ENCODE peak calls at places on chromosomes 6 and 20, in ten cellular contexts. V, K, Q, E, T, S, I, P, U and J are unnamed samples.

GRCh38 chr6:140043357-140043756 is 668.9 kb upstream of the CITED2 start:
- DNase-seq in V (peak; percentile 91), K (peak; percentile 92), Q (no peak), E (no peak), T (peak; percentile 95), S (no peak), I (no peak), P (no peak), U (peak; percentile 61), J (peak; percentile 61)

GRCh38 chr20:61639200-61639599 is 387.1 kb downstream of the CDH4 start:
- DNase-seq in V (no peak), K (no peak), Q (no peak), E (no peak), T (peak; percentile 23), S (no peak), I (no peak), P (no peak), U (no peak), J (no peak)

GRCh38 chr6:113994934-113995342 is 24.0 kb upstream of the HDAC2 start:
- DNase-seq in V (peak; percentile 88), K (peak; percentile 90), Q (no peak), E (peak; percentile 48), T (peak; percentile 86), S (peak; percentile 68), I (no peak), P (no peak), U (peak; percentile 90), J (peak; percentile 87)

GRCh38 chr6:27617700-27618689 is 145.1 kb upstream of the ZNF184 start:
- DNase-seq in V (peak; percentile 62), K (peak; percentile 73), Q (no peak), E (no peak), T (peak; percentile 64), S (no peak), I (no peak), P (no peak), U (peak; percentile 72), J (peak; percentile 70)

GRCh38 chr20:47847882-47848485 is 62.7 kb upstream of the SULF2 start:
- DNase-seq in V (no peak), K (peak; percentile 38), Q (no peak), E (no peak), T (no peak), S (no peak), I (no peak), P (no peak), U (no peak), J (no peak)

GRCh38 chr6:165794179-165794601 is 131.1 kb upstream of the PDE10A start:
- DNase-seq in V (no peak), K (no peak), Q (no peak), E (no peak), T (no peak), S (no peak), I (no peak), P (no peak), U (no peak), J (no peak)

GRCh38 chr20:50572922-50573777 is 63.0 kb downstream of the PTPN1 start:
- DNase-seq in V (no peak), K (no peak), Q (peak; percentile 46), E (no peak), T (no peak), S (no peak), I (peak; percentile 58), P (no peak), U (peak; percentile 77), J (peak; percentile 9)

GRCh38 chr20:16064991-16065707 is 508.1 kb downstream of the KIF16B start:
- DNase-seq in V (no peak), K (no peak), Q (no peak), E (no peak), T (no peak), S (no peak), I (no peak), P (no peak), U (peak; percentile 14), J (peak; percentile 23)

GRCh38 chr6:26431258-26432162 is 8.8 kb upstream of the BTN3A3 start:
- DNase-seq in V (no peak), K (no peak), Q (no peak), E (no peak), T (peak; percentile 11), S (no peak), I (no peak), P (no peak), U (peak; percentile 22), J (no peak)

DNA sequence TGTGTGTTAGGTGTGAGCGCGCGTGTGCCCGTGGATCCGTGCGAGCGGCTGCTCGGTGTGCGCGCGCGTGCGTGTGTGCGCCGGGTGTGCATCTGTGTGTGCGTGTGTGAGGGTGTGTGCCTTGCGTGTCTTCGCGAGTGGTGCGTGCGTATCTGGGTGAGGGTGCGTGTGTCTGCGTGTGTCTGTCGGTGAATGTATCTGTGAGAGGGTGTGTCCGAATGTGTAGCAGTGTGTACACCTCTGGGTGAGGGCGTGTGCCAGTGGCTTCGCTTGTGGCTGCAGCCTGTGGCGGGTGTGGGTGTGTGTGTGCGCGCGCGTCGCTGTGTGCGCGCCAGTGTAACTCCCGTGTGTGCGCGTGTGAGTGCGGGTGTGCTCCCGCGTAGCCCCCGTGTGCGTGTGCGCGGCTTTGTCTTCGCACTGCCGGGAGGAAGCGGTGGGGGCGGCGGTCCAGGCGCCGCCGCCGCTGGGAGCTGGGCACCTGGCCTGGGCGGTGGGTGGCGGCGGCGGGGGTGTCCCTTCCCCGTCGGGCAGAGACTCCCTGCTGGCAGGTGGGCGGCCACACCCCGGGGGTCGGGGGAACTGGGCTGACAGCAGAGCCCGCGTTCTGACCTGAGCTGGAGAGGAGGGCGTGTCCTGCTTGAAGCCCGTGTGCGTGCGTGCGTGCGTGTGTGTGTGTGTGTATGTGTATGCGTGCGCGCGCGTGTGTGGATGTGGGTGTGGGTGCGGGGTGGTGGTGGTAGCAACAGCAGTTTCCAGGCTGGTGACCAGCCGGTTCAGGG is 61.3 kb upstream of the EPB41L1 start:
- DNase-seq in V (no peak), K (peak; percentile 52), Q (no peak), E (no peak), T (peak; percentile 44), S (peak; percentile 43), I (peak; percentile 46), P (peak; percentile 83), U (peak; percentile 63), J (peak; percentile 59)
- H3K27me3 ChIP-seq in V (no peaks in the 10 kb centered on the region), K (no peaks in the 10 kb centered on the region), Q (no peaks in the 10 kb centered on the region), E (no peaks in the 10 kb centered on the region), T (no peaks in the 10 kb centered on the region), S (no peaks in the 10 kb centered on the region), I (no peaks in the 10 kb centered on the region), P (peaks cover 8% of the 10 kb centered on the region), U (no peaks in the 10 kb centered on the region), J (peaks cover 37% of the 10 kb centered on the region)

GRCh38 chr20:63421094-63421692 is 51.3 kb downstream of the KCNQ2 start:
- DNase-seq in V (no peak), K (no peak), Q (no peak), E (no peak), T (no peak), S (no peak), I (no peak), P (no peak), U (no peak), J (no peak)
- H3K27me3 ChIP-seq in V (no peaks in the 10 kb centered on the region), K (peaks cover 61% of the 10 kb centered on the region), Q (no peaks in the 10 kb centered on the region), E (no peaks in the 10 kb centered on the region), T (peaks cover 26% of the 10 kb centered on the region), S (peaks cover 3% of the 10 kb centered on the region), I (no peaks in the 10 kb centered on the region), P (peaks cover 22% of the 10 kb centered on the region), U (peaks cover 33% of the 10 kb centered on the region), J (no peaks in the 10 kb centered on the region)

DNA sequence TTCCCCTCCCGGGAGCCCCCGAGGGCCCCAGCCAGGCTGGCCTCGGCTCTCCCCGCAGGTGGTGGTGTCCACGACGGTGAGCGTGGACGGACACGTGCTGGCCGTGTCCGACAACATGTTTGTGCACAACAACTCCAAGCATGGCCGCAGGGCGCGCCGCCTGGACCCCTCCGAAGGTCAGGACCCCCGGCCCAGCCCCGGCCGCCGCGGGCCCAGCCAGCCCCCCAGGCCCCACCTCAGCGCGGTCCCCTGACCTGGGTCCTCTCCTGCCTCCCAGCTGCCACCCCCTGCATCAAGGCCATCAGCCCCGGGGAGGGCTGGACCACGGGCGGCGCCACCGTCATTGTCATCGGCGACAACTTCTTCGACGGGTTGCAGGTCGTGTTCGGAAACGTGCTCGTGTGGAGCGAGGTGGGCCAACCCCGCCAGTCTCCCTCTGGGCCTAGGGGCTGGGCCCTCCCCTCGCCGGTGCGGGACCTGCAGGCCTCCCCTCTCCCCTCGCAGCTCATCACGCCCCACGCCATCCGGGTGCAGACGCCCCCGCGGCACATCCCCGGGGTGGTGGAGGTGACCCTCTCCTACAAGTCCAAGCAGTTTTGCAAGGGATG is 51.0 kb downstream of the CPXM1 start:
- DNase-seq in V (no peak), K (no peak), Q (no peak), E (no peak), T (no peak), S (no peak), I (no peak), P (no peak), U (no peak), J (no peak)
- H3K27me3 ChIP-seq in V (no peaks in the 10 kb centered on the region), K (no peaks in the 10 kb centered on the region), Q (no peaks in the 10 kb centered on the region), E (peaks cover 95% of the 10 kb centered on the region), T (peaks cover 18% of the 10 kb centered on the region), S (no peaks in the 10 kb centered on the region), I (no peaks in the 10 kb centered on the region), P (peaks cover 8% of the 10 kb centered on the region), U (peaks cover 75% of the 10 kb centered on the region), J (peaks cover 100% of the 10 kb centered on the region)

GRCh38 chr6:132687306-132687705 is 26.5 kb downstream of the VNN1 start:
- DNase-seq in V (peak; percentile 4), K (peak; percentile 80), Q (no peak), E (no peak), T (peak; percentile 84), S (no peak), I (no peak), P (no peak), U (no peak), J (no peak)

GRCh38 chr6:132683543-132683942 is 24.6 kb upstream of the TAAR1 start:
- DNase-seq in V (no peak), K (peak; percentile 70), Q (no peak), E (no peak), T (peak; percentile 88), S (no peak), I (no peak), P (no peak), U (peak; percentile 58), J (no peak)

GRCh38 chr6:132684998-132685397 is 26.0 kb upstream of the TAAR1 start:
- DNase-seq in V (no peak), K (no peak), Q (no peak), E (no peak), T (no peak), S (no peak), I (no peak), P (no peak), U (no peak), J (no peak)

DNA sequence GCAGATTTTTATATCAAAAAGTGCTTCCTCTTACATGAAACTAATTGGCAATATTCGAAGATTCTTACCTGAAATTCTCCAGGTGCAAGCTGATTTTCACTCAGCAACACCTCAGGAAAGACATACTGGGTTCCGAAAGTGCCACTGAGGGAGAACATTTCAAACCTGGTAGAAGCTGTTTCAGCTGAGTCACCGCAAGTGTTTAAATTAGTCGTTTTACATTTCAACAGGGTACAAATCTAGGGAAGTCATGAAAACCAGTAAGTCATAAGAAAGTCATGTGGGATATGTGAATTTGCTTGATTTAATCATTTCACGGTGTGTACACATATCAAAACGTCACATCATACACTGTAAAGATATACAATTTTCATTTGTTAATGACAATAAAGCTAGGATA is 25.3 kb upstream of the TAAR1 start:
- DNase-seq in V (no peak), K (no peak), Q (no peak), E (no peak), T (no peak), S (no peak), I (no peak), P (no peak), U (no peak), J (no peak)
- H3K27me3 ChIP-seq in V (no peaks in the 10 kb centered on the region), K (no peaks in the 10 kb centered on the region), Q (no peaks in the 10 kb centered on the region), E (no peaks in the 10 kb centered on the region), T (no peaks in the 10 kb centered on the region), S (no peaks in the 10 kb centered on the region), I (no peaks in the 10 kb centered on the region), P (no peaks in the 10 kb centered on the region), U (no peaks in the 10 kb centered on the region), J (no peaks in the 10 kb centered on the region)